ENCODE peak calls at places on chromosomes 4 and X, in six cellular contexts. T is activated CD4-positive, alpha-beta T cell treated with anti-CD3 and anti-CD28 coated beads, Interleukin-2, amount 10 ng/mL, durations not matched to agents 24 days and 14 days; B is body of pancreas; F is GM23248; Q is stimulated activated CD8-positive, alpha-beta memory T cell treated with anti-CD3 and anti-CD28 coated beads, Interleukin-7, amount 100 ng/mL, for 1 hour; D is tibial artery. Z is an unnamed sample.

GRCh38 chrX:39599339-39599738 is 498.4 kb downstream of the BCOR start:
- DNase-seq in T (no peak), B (no peak), F (no peak), Q (no peak), D (no peak), Z (no peak)

GRCh38 chrX:134801267-134801666 is 143.0 kb upstream of the PLAC1 start:
- DNase-seq in T (no peak), B (no peak), F (no peak), Q (no peak), D (no peak), Z (no peak)

GRCh38 chrX:48835524-48836329 is at the start of gene PCSK1N:
- DNase-seq in T (peak), B (peak), F (no peak), Q (no peak), D (no peak), Z (no peak)

GRCh38 chr4:128528793-128529553 is 241.4 kb upstream of the PGRMC2 start:
- DNase-seq in T (no peak), B (peak), F (peak), Q (no peak), D (no peak), Z (no peak)

GRCh38 chr4:163709601-163710000 is 215.1 kb downstream of the TMA16 start:
- DNase-seq in T (no peak), B (no peak), F (no peak), Q (no peak), D (no peak), Z (no peak)

GRCh38 chrX:107731831-107732502 is 43.6 kb downstream of the TSC22D3 start:
- DNase-seq in T (no peak), B (peak), F (peak), Q (no peak), D (peak), Z (peak)

GRCh38 chr4:122701061-122701460 is 31.4 kb upstream of the BBS12 start:
- DNase-seq in T (no peak), B (no peak), F (peak), Q (no peak), D (no peak), Z (no peak)

GRCh38 chrX:102517331-102517730 is 792 bp upstream of the TMSB15A start:
- DNase-seq in T (no peak), B (no peak), F (peak), Q (no peak), D (no peak), Z (no peak)

GRCh38 chrX:72094894-72095293 is 36.8 kb downstream of the RTL5 start:
- DNase-seq in T (peak), B (peak), F (no peak), Q (peak), D (no peak), Z (peak)

GRCh38 chr4:77072195-77072753 is 3.5 kb downstream of the CCNI start:
- DNase-seq in T (no peak), B (peak), F (no peak), Q (no peak), D (no peak), Z (no peak)

GRCh38 chr4:145937990-145938611 is 522 bp downstream of the ZNF827 start:
- DNase-seq in T (peak), B (peak), F (peak), Q (peak), D (peak), Z (peak)

GRCh38 chr4:139844057-139844456 is 178.4 kb downstream of the MGST2 start:
- DNase-seq in T (no peak), B (no peak), F (peak), Q (no peak), D (no peak), Z (no peak)

GRCh38 chrX:119482497-119483480 is 14.5 kb downstream of the SLC25A5 start:
- DNase-seq in T (peak), B (peak), F (peak), Q (peak), D (peak), Z (peak)

GRCh38 chr4:17559709-17560048 is 17.3 kb upstream of the LAP3 start:
- DNase-seq in T (no peak), B (no peak), F (no peak), Q (no peak), D (no peak), Z (no peak)

GRCh38 chr4:36088542-36088941 is 155.8 kb downstream of the ARAP2 start:
- DNase-seq in T (no peak), B (no peak), F (no peak), Q (no peak), D (no peak), Z (no peak)

GRCh38 chr4:120266602-120267001 is 200.0 kb upstream of the MAD2L1 start:
- DNase-seq in T (no peak), B (no peak), F (no peak), Q (no peak), D (no peak), Z (no peak)

GRCh38 chr4:124433044-124433443 is 279.5 kb downstream of the ANKRD50 start:
- DNase-seq in T (no peak), B (no peak), F (no peak), Q (no peak), D (no peak), Z (no peak)

GRCh38 chr4:77852892-77853495 is 9.6 kb upstream of the MRPL1 start:
- DNase-seq in T (peak), B (peak), F (no peak), Q (no peak), D (no peak), Z (peak)

GRCh38 chr4:156293657-156294297 is 340.1 kb upstream of the CTSO start:
- DNase-seq in T (no peak), B (no peak), F (peak), Q (no peak), D (no peak), Z (no peak)

GRCh38 chrX:130245441-130245840 is 23.3 kb downstream of the ZNF280C start:
- DNase-seq in T (no peak), B (no peak), F (peak), Q (no peak), D (no peak), Z (no peak)

GRCh38 chr4:106852416-106852815 is 183.7 kb downstream of the DKK2 start:
- DNase-seq in T (no peak), B (no peak), F (no peak), Q (no peak), D (no peak), Z (no peak)

GRCh38 chrX:47530054-47530453 is 31.0 kb upstream of the ARAF start:
- DNase-seq in T (no peak), B (no peak), F (no peak), Q (no peak), D (no peak), Z (no peak)

GRCh38 chrX:11309220-11309619 is 16.0 kb downstream of the AMELX start:
- DNase-seq in T (no peak), B (no peak), F (peak), Q (no peak), D (no peak), Z (no peak)

GRCh38 chr4:125254111-125254510 is 60.6 kb upstream of the FAT4 start:
- DNase-seq in T (no peak), B (no peak), F (peak), Q (no peak), D (no peak), Z (no peak)

GRCh38 chr4:75995727-75996126 is 5.0 kb upstream of the SDAD1 start:
- DNase-seq in T (peak), B (peak), F (peak), Q (no peak), D (no peak), Z (no peak)

GRCh38 chr4:88335092-88335665 is 43.5 kb upstream of the HERC6 start:
- DNase-seq in T (no peak), B (peak), F (peak), Q (no peak), D (no peak), Z (no peak)

GRCh38 chr4:186939226-186939625 is 215.6 kb upstream of the FAT1 start:
- DNase-seq in T (no peak), B (no peak), F (no peak), Q (no peak), D (no peak), Z (no peak)

GRCh38 chr4:141759796-141760425 is 123.5 kb downstream of the IL15 start:
- DNase-seq in T (no peak), B (no peak), F (peak), Q (no peak), D (no peak), Z (no peak)

GRCh38 chrX:41333994-41334865 is at the start of gene DDX3X:
- DNase-seq in T (peak), B (peak), F (peak), Q (peak), D (peak), Z (peak)

GRCh38 chrX:17278961-17279360 is 96.0 kb upstream of the NHS start:
- DNase-seq in T (no peak), B (no peak), F (no peak), Q (no peak), D (no peak), Z (no peak)

GRCh38 chr4:54384563-54384962 is 155.5 kb downstream of the PDGFRA start:
- DNase-seq in T (no peak), B (peak), F (peak), Q (no peak), D (no peak), Z (peak)

GRCh38 chrX:97021680-97022079 is 138.0 kb downstream of the RPA4 start:
- DNase-seq in T (no peak), B (no peak), F (peak), Q (no peak), D (no peak), Z (no peak)

GRCh38 chr4:24794916-24795665 is at the start of gene SOD3:
- DNase-seq in T (no peak), B (peak), F (peak), Q (no peak), D (peak), Z (peak)

GRCh38 chrX:27915617-27916016 is 65.6 kb downstream of the DCAF8L1 start:
- DNase-seq in T (no peak), B (peak), F (no peak), Q (no peak), D (no peak), Z (no peak)

GRCh38 chrX:66191563-66191962 is 27.5 kb downstream of the HEPH start:
- DNase-seq in T (no peak), B (no peak), F (no peak), Q (no peak), D (no peak), Z (no peak)

GRCh38 chrX:119466970-119467369 is 1.3 kb upstream of the SLC25A5 start:
- DNase-seq in T (no peak), B (peak), F (no peak), Q (no peak), D (no peak), Z (no peak)

GRCh38 chr4:152957437-152958185 is 21.5 kb downstream of the FHDC1 start:
- DNase-seq in T (no peak), B (peak), F (no peak), Q (no peak), D (peak), Z (peak)

Z was measured in transverse colon.